ENCODE peak calls at places on chromosomes 7 and 10, in four cellular contexts. Z is MM.1S; M is stimulated activated CD4-positive, alpha-beta T cell treated with anti-CD3 and anti-CD28 coated beads, Interleukin-12 subunit alpha, Interleukin-12 subunit beta, amount 100 ng/mL, for 4 hours; K is activated T-cell treated with anti-CD3 and anti-CD28 coated beads, Interleukin-2, amount 50 U/mL, for 24 hours. U is an unnamed sample.

GRCh38 chr10:124678566-124679240 is 65.5 kb downstream of the FAM53B start:
- DNase-seq in Z (no peak), M (no peak), K (no peak), U (no peak)

GRCh38 chr10:77669892-77670291 is 32.3 kb upstream of the KCNMA1 start:
- DNase-seq in Z (no peak), M (no peak), K (no peak), U (no peak)

GRCh38 chr7:95910341-95910740 is 138.0 kb downstream of the DYNC1I1 start:
- DNase-seq in Z (no peak), M (no peak), K (no peak), U (no peak)

GRCh38 chr7:140667476-140667875 is 5.3 kb upstream of the ADCK2 start:
- DNase-seq in Z (no peak), M (no peak), K (no peak), U (no peak)

GRCh38 chr7:149610441-149611011 is 112.9 kb upstream of the ZNF746 start:
- DNase-seq in Z (no peak), M (no peak), K (no peak), U (no peak)

GRCh38 chr7:114354306-114354705 is 60.3 kb upstream of the FOXP2 start:
- DNase-seq in Z (no peak), M (no peak), K (no peak), U (no peak)

GRCh38 chr7:139023076-139023475 is 12.8 kb downstream of the ZC3HAV1L start:
- DNase-seq in Z (no peak), M (no peak), K (no peak), U (no peak)

GRCh38 chr7:47474937-47475879 is 106.7 kb downstream of the TNS3 start:
- DNase-seq in Z (peak; percentile 98), M (no peak), K (no peak), U (peak; percentile 75)

GRCh38 chr7:55107946-55108345 is 89.1 kb downstream of the EGFR start:
- DNase-seq in Z (no peak), M (no peak), K (no peak), U (no peak)

GRCh38 chr7:123558506-123558874 is 872 bp upstream of the NDUFA5 start:
- DNase-seq in Z (no peak), M (no peak), K (no peak), U (no peak)

GRCh38 chr7:129670636-129671035 is 59.1 kb downstream of the NRF1 start:
- DNase-seq in Z (no peak), M (no peak), K (no peak), U (no peak)

GRCh38 chr7:129785457-129786178 is 167.1 kb downstream of the UBE2H start:
- DNase-seq in Z (peak; percentile 11), M (no peak), K (peak; percentile 43), U (no peak)

GRCh38 chr10:102819054-102819453 is 18.2 kb downstream of the CYP17A1 start:
- DNase-seq in Z (no peak), M (no peak), K (no peak), U (no peak)

GRCh38 chr7:116636997-116637396 is 35.0 kb upstream of the MET start:
- DNase-seq in Z (no peak), M (no peak), K (no peak), U (no peak)

GRCh38 chr10:78338717-78339116 is 305.1 kb downstream of the RPS24 start:
- DNase-seq in Z (no peak), M (no peak), K (no peak), U (no peak)

U was measured in GM12865.